ENCODE peak calls at places on chromosomes 12 and 14, in five cellular contexts. Y is adipocyte, T is RPMI7951, V is NCI-H524, Q is H4. M is an unnamed sample.

GRCh38 chr12:108696111-108696995 is 35.0 kb downstream of the CORO1C start:
- DNase-seq in Y (peak), T (peak), V (no peak), Q (peak), M (no peak)

GRCh38 chr12:30595742-30596141 is 99.9 kb downstream of the IPO8 start:
- DNase-seq in Y (no peak), T (no peak), V (no peak), Q (no peak), M (no peak)

GRCh38 chr12:68673788-68674187 is 13.0 kb upstream of the NUP107 start:
- DNase-seq in Y (no peak), T (no peak), V (no peak), Q (no peak), M (no peak)

GRCh38 chr14:65131176-65131765 is 29.0 kb upstream of the MAX start:
- DNase-seq in Y (no peak), T (peak), V (no peak), Q (peak), M (no peak)

GRCh38 chr12:3580071-3580749 is 89.2 kb downstream of the PRMT8 start:
- DNase-seq in Y (no peak), T (no peak), V (no peak), Q (no peak), M (no peak)

GRCh38 chr14:88849717-88850116 is 25.3 kb downstream of the TTC8 start:
- DNase-seq in Y (peak), T (no peak), V (no peak), Q (no peak), M (no peak)

GRCh38 chr12:101490286-101490920 is 15.3 kb downstream of the SPIC start:
- DNase-seq in Y (no peak), T (no peak), V (peak), Q (peak), M (no peak)

GRCh38 chr12:21551811-21552469 is 25.8 kb downstream of the SPX start:
- DNase-seq in Y (peak), T (no peak), V (no peak), Q (no peak), M (peak)

GRCh38 chr12:91577586-91578539 is 395.2 kb upstream of the DCN start:
- DNase-seq in Y (peak), T (peak), V (no peak), Q (peak), M (no peak)

GRCh38 chr12:104715562-104716182 is 242.4 kb downstream of the SLC41A2 start:
- DNase-seq in Y (no peak), T (no peak), V (peak), Q (no peak), M (no peak)

GRCh38 chr12:52380271-52380694 is 5.2 kb downstream of the KRT84 start:
- DNase-seq in Y (peak), T (peak), V (no peak), Q (peak), M (peak)

GRCh38 chr12:124812972-124813371 is 50.7 kb downstream of the SCARB1 start:
- DNase-seq in Y (no peak), T (no peak), V (no peak), Q (no peak), M (no peak)

GRCh38 chr12:101813117-101813516 is 17.6 kb downstream of the GNPTAB start:
- DNase-seq in Y (peak), T (no peak), V (no peak), Q (no peak), M (no peak)

GRCh38 chr12:19129486-19130223 is at the start of gene PLEKHA5:
- DNase-seq in Y (peak), T (peak), V (peak), Q (peak), M (peak)

GRCh38 chr14:90502760-90503159 is 105.9 kb downstream of the CALM1 start:
- DNase-seq in Y (no peak), T (no peak), V (no peak), Q (no peak), M (no peak)

GRCh38 chr14:51834218-51834617 is 26.2 kb upstream of the GNG2 start:
- DNase-seq in Y (no peak), T (no peak), V (peak), Q (no peak), M (no peak)

GRCh38 chr12:117119592-117120198 is 20.5 kb upstream of the TESC start:
- DNase-seq in Y (no peak), T (no peak), V (no peak), Q (peak), M (no peak)

GRCh38 chr12:6458281-6459003 is 6.6 kb downstream of the TAPBPL start:
- DNase-seq in Y (no peak), T (no peak), V (no peak), Q (no peak), M (no peak)

GRCh38 chr12:51473947-51474346 is 49.3 kb downstream of the SLC4A8 start:
- DNase-seq in Y (no peak), T (no peak), V (no peak), Q (no peak), M (no peak)

GRCh38 chr14:20652996-20653975 is 11.8 kb upstream of the OR6S1 start:
- DNase-seq in Y (peak), T (peak), V (no peak), Q (peak), M (no peak)

GRCh38 chr12:109291531-109292341 is 17.3 kb downstream of the FOXN4 start:
- DNase-seq in Y (peak), T (peak), V (peak), Q (no peak), M (peak)

GRCh38 chr14:29745863-29746262 is 181.8 kb downstream of the PRKD1 start:
- DNase-seq in Y (no peak), T (no peak), V (no peak), Q (no peak), M (no peak)

GRCh38 chr12:24955389-24955788 is 6.5 kb upstream of the BCAT1 start:
- DNase-seq in Y (no peak), T (no peak), V (no peak), Q (no peak), M (no peak)

GRCh38 chr12:90015228-90015627 is 306.6 kb upstream of the ATP2B1 start:
- DNase-seq in Y (no peak), T (peak), V (no peak), Q (no peak), M (peak)

GRCh38 chr12:43105426-43105981 is 446.5 kb downstream of the ADAMTS20 start:
- DNase-seq in Y (no peak), T (no peak), V (no peak), Q (no peak), M (no peak)

GRCh38 chr14:100988011-100988410 is 84.5 kb upstream of the RTL1 start:
- DNase-seq in Y (no peak), T (peak), V (no peak), Q (no peak), M (no peak)

GRCh38 chr12:40101747-40102146 is 4.1 kb downstream of the SLC2A13 start:
- DNase-seq in Y (no peak), T (no peak), V (no peak), Q (no peak), M (no peak)